ENCODE peak calls at places on chromosomes 12 and 14, in seven cellular contexts. B, X, T, K, W, U and L are unnamed samples.

GRCh38 chr14:98474900-98475299 is 797.1 kb downstream of the BCL11B start:
- DNase-seq in B (no peak), X (no peak), T (no peak), K (no peak), W (no peak), U (no peak), L (no peak)

GRCh38 chr14:64000749-64001148 is 147.9 kb downstream of the SYNE2 start:
- DNase-seq in B (no peak), X (no peak), T (no peak), K (no peak), W (no peak), U (no peak), L (no peak)

GRCh38 chr14:52349731-52350130 is 35.6 kb downstream of the PTGER2 start:
- DNase-seq in B (no peak), X (no peak), T (no peak), K (no peak), W (no peak), U (no peak), L (no peak)

GRCh38 chr12:14554281-14555008 is 13.2 kb downstream of the PLBD1 start:
- DNase-seq in B (peak; percentile 85), X (peak; percentile 89), T (peak; percentile 45), K (no peak), W (peak; percentile 14), U (peak; percentile 83), L (peak; percentile 2)

GRCh38 chr12:116266220-116266619 is 11.3 kb downstream of the MED13L start:
- DNase-seq in B (no peak), X (no peak), T (no peak), K (no peak), W (peak; percentile 22), U (no peak), L (no peak)

GRCh38 chr12:109981311-109981710 is 14.9 kb downstream of the GIT2 start:
- DNase-seq in B (no peak), X (no peak), T (no peak), K (no peak), W (no peak), U (no peak), L (no peak)

GRCh38 chr14:87186745-87187144 is 806.2 kb downstream of the GALC start:
- DNase-seq in B (no peak), X (no peak), T (no peak), K (no peak), W (no peak), U (no peak), L (no peak)

GRCh38 chr12:82057770-82058169 is 298.6 kb upstream of the PPFIA2 start:
- DNase-seq in B (no peak), X (no peak), T (no peak), K (no peak), W (no peak), U (no peak), L (no peak)

GRCh38 chr14:67574156-67574555 is 25.9 kb downstream of the PIGH start:
- DNase-seq in B (no peak), X (no peak), T (no peak), K (no peak), W (no peak), U (no peak), L (no peak)

GRCh38 chr14:67571991-67572323 is 28.1 kb downstream of the PIGH start:
- DNase-seq in B (no peak), X (no peak), T (no peak), K (no peak), W (no peak), U (no peak), L (no peak)

GRCh38 chr14:67573268-67574010 is 26.6 kb downstream of the PIGH start:
- DNase-seq in B (no peak), X (no peak), T (no peak), K (no peak), W (no peak), U (no peak), L (no peak)

GRCh38 chr14:67571275-67571990 is 28.6 kb downstream of the PIGH start:
- DNase-seq in B (peak; percentile 71), X (peak; percentile 47), T (peak; percentile 66), K (no peak), W (peak; percentile 59), U (peak; percentile 64), L (peak; percentile 65)

GRCh38 chr14:67572608-67573007 is 27.5 kb downstream of the PIGH start:
- DNase-seq in B (no peak), X (no peak), T (no peak), K (no peak), W (no peak), U (no peak), L (no peak)
- H3K4me3 ChIP-seq in B (no peak overlapping the region), X (no peak overlapping the region), T (no peak overlapping the region), K (no peak overlapping the region), W (no peak overlapping the region), U (no peak overlapping the region), L (no peak overlapping the region)

DNA sequence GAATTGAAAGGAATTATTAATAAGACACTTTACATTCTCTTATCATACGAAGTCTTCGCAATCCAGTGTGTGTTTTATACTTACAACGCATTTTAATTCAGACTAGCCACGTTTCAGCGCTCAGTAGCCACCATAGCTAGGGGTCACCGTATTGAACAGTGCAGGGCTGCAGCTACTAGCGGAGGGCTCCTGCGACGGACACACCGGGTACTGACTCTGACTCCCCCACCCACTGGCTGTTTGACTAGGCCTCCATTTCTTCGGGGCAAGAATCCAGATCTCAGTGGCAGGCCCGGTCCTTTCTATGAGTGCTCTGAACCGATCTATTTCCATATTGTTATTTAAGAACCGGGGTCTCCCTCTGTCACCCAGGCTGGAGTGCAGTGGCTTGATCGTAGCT is 1.5 kb upstream of the CDK2AP1 start:
- DNase-seq in B (no peak), X (no peak), T (no peak), K (no peak), W (no peak), U (no peak), L (no peak)
- TF ChIP-seq CTCF in B (no peak), X (no peak), T (no peak), K (no peak), W (no peak), U (no peak), L (no peak)

DNA sequence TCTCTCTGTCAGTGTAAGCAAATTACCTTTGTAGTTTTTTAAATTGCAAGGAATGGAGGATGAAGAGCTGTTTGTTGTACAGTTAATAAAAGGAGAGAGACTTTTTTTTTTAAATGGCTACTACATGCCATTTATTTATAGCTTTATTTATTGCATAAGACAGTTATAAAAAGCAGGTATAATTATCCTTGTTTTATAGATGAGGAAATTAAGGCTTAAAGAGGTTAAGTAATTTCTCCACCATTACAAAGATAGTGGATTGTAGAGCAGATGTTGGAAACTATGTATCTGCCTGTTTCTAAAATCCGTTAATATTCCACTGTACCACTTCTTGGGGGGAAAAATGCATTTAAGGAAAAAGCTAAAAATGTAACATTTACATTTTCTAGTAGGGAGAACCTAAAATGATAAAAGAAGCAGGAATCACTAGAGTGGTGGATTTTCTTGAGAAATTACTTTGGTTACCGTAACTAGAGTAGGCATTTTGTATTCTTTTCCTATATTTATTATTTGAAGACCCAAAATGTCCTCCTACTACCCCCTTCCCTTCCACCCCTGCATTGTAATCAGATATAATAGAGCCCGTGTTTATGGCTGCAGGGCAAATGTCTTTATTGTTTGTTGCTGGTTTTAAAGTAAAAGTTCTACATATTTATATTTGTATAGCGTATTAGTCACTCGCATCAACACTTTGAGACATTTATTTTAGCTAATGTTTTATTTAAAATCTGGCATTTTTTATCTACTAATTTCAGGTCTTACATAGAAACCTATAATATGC is 2.3 kb downstream of the SNAPC1 start:
- DNase-seq in B (no peak), X (no peak), T (no peak), K (no peak), W (no peak), U (no peak), L (no peak)
- H3K4me3 ChIP-seq in B (no peak overlapping the region), X (peak overlapping the region; percentile 81), T (peak overlapping the region; percentile 87), K (peak overlapping the region; percentile 11), W (peak overlapping the region; percentile 90), U (no peak overlapping the region), L (peak overlapping the region; percentile 3)

DNA sequence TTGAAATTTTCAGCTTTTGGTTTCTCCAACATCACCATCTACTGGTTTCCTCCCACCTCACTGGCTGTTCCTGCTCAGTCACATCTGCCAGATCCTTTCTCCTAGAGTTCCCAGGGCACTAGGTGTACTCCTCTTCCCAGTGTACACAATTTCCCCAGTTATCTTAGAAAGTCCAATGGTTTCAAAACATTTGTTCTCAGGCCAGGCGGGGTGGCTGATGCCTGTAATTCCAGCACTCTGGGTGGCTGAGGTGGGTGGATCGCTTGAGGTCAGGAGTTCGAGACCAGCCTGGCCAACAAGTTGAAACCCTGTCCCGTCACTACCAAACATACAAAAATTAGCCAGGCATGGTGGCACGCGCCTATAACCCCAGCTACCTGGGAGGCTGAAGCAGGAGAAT is 60.7 kb downstream of the SPPL3 start:
- DNase-seq in B (no peak), X (no peak), T (no peak), K (no peak), W (no peak), U (no peak), L (no peak)
- TF ChIP-seq CTCF in B (no peak), X (no peak), T (no peak), K (no peak), W (no peak), U (no peak), L (no peak)

GRCh38 chr12:112022241-112023016 is 9.2 kb downstream of the ERP29 start:
- DNase-seq in B (no peak), X (no peak), T (no peak), K (no peak), W (no peak), U (no peak), L (no peak)
- H3K4me3 ChIP-seq in B (no peak overlapping the region), X (no peak overlapping the region), T (no peak overlapping the region), K (no peak overlapping the region), W (no peak overlapping the region), U (no peak overlapping the region), L (no peak overlapping the region)

DNA sequence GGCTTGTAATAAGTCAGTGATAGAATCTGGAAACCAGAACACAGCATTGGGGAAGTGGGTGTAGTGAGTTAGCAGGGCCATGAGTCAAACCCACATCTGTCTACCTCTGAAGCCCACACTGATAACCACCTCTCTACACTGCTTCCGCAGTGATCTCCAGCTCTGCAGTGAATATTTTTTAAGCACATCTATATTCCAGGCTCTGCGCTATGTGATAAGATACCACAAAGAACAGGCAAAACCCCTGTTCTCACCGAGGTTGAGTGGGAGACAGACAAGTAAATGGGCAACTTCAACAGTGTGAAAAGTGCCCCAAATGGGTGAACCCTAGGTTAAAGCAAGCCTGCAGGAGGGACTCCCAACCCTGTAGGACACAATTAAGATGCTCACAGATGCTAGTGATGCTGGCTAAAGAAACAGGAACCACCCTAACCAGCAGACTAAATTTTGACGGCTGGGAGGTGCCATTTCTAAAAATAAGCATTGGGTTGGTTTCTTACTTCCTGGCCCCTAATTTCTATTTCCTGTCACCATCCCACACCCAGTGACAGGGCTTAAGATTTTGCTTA is 375.0 kb downstream of the DPF3 start:
- DNase-seq in B (no peak), X (no peak), T (no peak), K (no peak), W (no peak), U (no peak), L (no peak)
- TF ChIP-seq CTCF in B (no peak), X (no peak), T (no peak), K (no peak), W (no peak), U (no peak), L (no peak)

DNA sequence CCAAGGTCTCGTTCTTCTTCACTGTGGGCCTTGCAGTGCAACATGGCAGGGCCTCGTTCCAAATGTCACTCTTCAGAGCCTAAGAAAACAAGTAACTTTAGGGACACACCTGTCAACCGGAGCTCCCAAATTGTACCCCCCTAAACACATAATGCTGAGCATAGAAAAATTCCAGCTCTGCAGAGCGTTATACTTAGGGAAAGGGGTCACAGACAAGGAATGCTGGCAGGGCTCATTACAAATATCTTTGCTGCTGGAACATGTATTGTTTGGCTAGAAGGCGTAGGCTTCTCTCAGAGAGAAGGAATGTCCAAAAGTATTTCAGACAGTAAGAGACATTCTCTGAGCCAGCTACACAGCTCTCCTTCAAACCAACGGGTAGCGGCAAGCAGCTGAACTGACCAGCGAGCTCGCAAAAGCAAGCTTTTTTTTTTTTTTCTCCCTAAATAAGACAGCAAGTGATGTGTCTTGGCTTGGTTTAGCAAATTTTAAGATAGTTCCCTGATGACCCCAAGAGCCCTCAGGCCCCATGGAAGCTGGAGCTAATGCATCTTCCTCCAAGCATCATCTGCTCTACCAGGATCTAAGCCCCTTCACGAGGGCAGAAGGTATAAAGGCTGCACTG is 24.5 kb downstream of the SSH1 start:
- DNase-seq in B (no peak), X (no peak), T (peak; percentile 94), K (peak; percentile 84), W (peak; percentile 86), U (no peak), L (peak; percentile 97)
- H3K4me3 ChIP-seq in B (peak overlapping the region; percentile 15), X (no peak overlapping the region), T (no peak overlapping the region), K (peak overlapping the region; percentile 33), W (peak overlapping the region; percentile 37), U (no peak overlapping the region), L (peak overlapping the region; percentile 15)